ENCODE peak calls at places on chromosomes 2 and 18, in eight cellular contexts. U, T, R, K, L, C, H and N are unnamed samples.

GRCh38 chr2:202149953-202150352 is 76.9 kb downstream of the KIAA2012 start:
- DNase-seq in T (no peak), H (no peak), C (no peak), R (no peak), K (no peak), U (no peak), L (no peak), N (no peak)

GRCh38 chr18:32366586-32367538 is 103.8 kb downstream of the GAREM1 start:
- DNase-seq in U (no peak), K (no peak), T (no peak), R (no peak), C (no peak), H (no peak), L (no peak), N (no peak)

GRCh38 chr2:31222086-31222485 is 4.8 kb upstream of the CAPN14 start:
- DNase-seq in T (no peak), R (no peak), H (no peak), U (no peak), K (no peak), C (no peak), L (no peak), N (no peak)

GRCh38 chr2:236641051-236641450 is 71.4 kb downstream of the ACKR3 start:
- DNase-seq in L (no peak), T (peak; percentile 57), U (no peak), R (no peak), H (no peak), C (peak; percentile 20), K (no peak), N (no peak)

GRCh38 chr2:47776621-47777020 is 6.3 kb upstream of the MSH6 start:
- DNase-seq in L (no peak), U (no peak), K (no peak), R (no peak), H (no peak), C (no peak), T (no peak), N (no peak)

GRCh38 chr2:232839680-232840079 is 30.4 kb upstream of the SNORC start:
- DNase-seq in C (peak; percentile 51), T (peak; percentile 72), R (no peak), H (peak; percentile 64), U (no peak), L (no peak), K (peak; percentile 41), N (no peak)

GRCh38 chr2:216015722-216016464 is 2.5 kb upstream of the MREG start:
- DNase-seq in U (no peak), L (no peak), K (no peak), T (no peak), H (peak; percentile 33), C (no peak), R (peak; percentile 87), N (peak; percentile 46)

GRCh38 chr2:152376385-152376784 is 41.4 kb downstream of the FMNL2 start:
- DNase-seq in K (no peak), R (no peak), T (no peak), L (no peak), U (no peak), H (no peak), C (peak; percentile 48), N (no peak)

GRCh38 chr2:132503621-132504200 is 87.1 kb downstream of the GPR39 start:
- DNase-seq in T (no peak), U (no peak), H (peak; percentile 15), L (no peak), C (no peak), R (no peak), K (no peak), N (no peak)

GRCh38 chr2:102190425-102191107 is 3.7 kb downstream of the IL1RL2 start:
- DNase-seq in C (no peak), T (no peak), K (no peak), L (no peak), H (no peak), U (no peak), R (no peak), N (no peak)

GRCh38 chr2:156340818-156341481 is 8.4 kb upstream of the NR4A2 start:
- DNase-seq in H (peak; percentile 34), L (no peak), C (no peak), U (peak; percentile 64), R (no peak), K (no peak), T (no peak), N (no peak)

GRCh38 chr18:4026542-4026941 is 428.6 kb downstream of the DLGAP1 start:
- DNase-seq in T (no peak), K (no peak), U (no peak), H (no peak), C (no peak), L (no peak), R (no peak), N (no peak)

GRCh38 chr18:79399275-79400081 is 3.7 kb downstream of the NFATC1 start:
- DNase-seq in K (no peak), U (no peak), H (no peak), L (no peak), T (peak; percentile 69), R (no peak), C (no peak), N (no peak)

GRCh38 chr2:226483745-226484619 is 315.6 kb downstream of the IRS1 start:
- DNase-seq in C (no peak), L (no peak), U (peak; percentile 92), T (no peak), R (no peak), K (no peak), H (no peak), N (no peak)

GRCh38 chr2:226489765-226490164 is 309.9 kb downstream of the IRS1 start:
- DNase-seq in C (no peak), T (no peak), U (no peak), K (no peak), R (peak; percentile 7), H (no peak), L (no peak), N (no peak)

GRCh38 chr2:226490172-226490571 is 309.4 kb downstream of the IRS1 start:
- DNase-seq in H (no peak), L (no peak), R (no peak), U (no peak), T (no peak), K (no peak), C (no peak), N (no peak)

GRCh38 chr2:226487573-226487972 is 312.0 kb downstream of the IRS1 start:
- DNase-seq in C (no peak), R (no peak), K (no peak), L (no peak), U (no peak), T (no peak), H (no peak), N (no peak)

DNA sequence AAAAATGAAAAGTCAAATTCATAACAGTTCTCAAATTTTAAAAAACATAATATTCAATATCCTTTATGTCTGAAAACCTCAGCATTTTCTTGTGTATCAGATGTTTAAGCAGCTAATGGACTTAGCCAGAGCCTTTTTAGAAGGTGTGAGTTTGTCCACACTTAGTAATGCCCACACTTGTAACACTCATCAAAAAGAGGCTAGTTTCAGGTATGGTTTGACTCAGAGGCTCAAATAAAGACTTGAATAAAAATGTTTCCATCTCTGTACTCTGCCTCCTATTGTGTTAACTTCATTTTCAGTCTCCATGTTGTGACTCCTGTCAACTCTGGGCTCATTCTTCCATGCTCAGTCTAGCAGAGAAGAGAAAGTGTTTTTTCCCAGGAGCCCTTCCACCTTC is 311.6 kb downstream of the IRS1 start:
- DNase-seq in R (no peak), H (no peak), T (no peak), C (no peak), L (no peak), U (no peak), K (no peak), N (no peak)
- TF ChIP-seq POLR2AphosphoS5 in R (no peak), H (no peak), T (no peak), C (no peak), L (no peak), U (no peak), K (no peak), N (no peak)

GRCh38 chr2:136137982-136138381 is 20.0 kb upstream of the CXCR4 start:
- DNase-seq in C (no peak), R (no peak), L (no peak), U (no peak), K (no peak), T (no peak), H (no peak), N (no peak)

GRCh38 chr2:136136921-136137320 is 19.0 kb upstream of the CXCR4 start:
- DNase-seq in T (no peak), C (no peak), K (no peak), L (no peak), U (no peak), H (no peak), R (no peak), N (no peak)

GRCh38 chr2:136143603-136144451 is 25.9 kb upstream of the CXCR4 start:
- DNase-seq in L (no peak), K (no peak), H (no peak), U (no peak), R (no peak), C (no peak), T (no peak), N (no peak)

GRCh38 chr2:136139601-136140000 is 21.7 kb upstream of the CXCR4 start:
- DNase-seq in H (no peak), T (no peak), C (no peak), U (no peak), L (no peak), R (no peak), K (no peak), N (no peak)

GRCh38 chr2:136141510-136142154 is 23.7 kb upstream of the CXCR4 start:
- DNase-seq in U (no peak), L (no peak), R (no peak), K (no peak), C (no peak), H (no peak), T (no peak), N (no peak)
- TF ChIP-seq POLR2AphosphoS5 in U (no peak), L (no peak), R (no peak), K (no peak), C (no peak), H (no peak), T (no peak), N (no peak)

DNA sequence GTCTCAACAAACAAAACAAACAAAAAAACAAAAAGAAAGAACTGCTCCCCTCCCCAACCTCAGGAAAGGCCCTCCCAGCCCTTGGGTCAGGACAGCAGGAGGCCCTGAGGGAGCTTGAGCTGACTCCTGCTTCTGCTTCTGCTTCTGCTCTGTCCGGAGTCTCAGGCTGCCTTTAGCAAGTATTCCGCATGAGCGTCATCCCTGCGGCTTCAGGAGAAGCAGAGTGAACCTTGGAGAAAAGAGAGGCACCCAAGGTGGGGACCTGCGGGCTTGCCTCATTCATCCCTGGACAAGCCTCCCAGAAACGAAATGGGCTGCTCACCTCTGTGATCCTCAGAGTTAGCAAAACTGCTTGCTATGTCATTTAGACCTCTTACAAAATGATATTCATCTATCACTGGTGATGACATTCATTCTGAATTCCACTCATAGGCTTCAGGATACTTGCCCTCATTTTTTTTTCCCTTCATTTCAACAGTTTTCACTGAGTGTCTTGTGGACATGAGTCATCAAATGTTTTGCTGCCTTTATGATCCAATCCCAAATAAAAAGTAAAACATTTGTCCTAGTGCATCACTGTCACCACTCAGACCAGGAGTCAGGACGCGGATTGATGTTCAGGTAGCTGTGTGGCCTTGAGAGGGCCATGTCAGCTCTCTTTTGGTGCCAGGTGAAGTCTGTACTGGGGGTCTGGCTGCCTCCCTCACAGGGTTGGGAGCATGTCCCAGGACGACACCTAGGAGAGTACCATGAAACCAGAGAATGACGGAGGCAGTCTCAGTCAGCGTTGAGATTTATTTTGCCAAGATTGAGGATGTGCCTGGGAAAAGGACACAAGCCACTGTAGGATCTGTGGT is 51.7 kb downstream of the IMPA2 start:
- DNase-seq in H (no peak), T (peak; percentile 56), U (no peak), C (no peak), K (no peak), L (no peak), R (no peak), N (no peak)
- TF ChIP-seq POLR2AphosphoS5 in H (no peak), T (no peak), U (no peak), C (no peak), K (no peak), L (no peak), R (no peak), N (no peak)

GRCh38 chr18:43846302-43846701 is 569.0 kb upstream of the SYT4 start:
- DNase-seq in R (no peak), H (no peak), K (no peak), U (peak; percentile 67), L (no peak), C (no peak), T (no peak), N (no peak)
- TF ChIP-seq POLR2AphosphoS5 in R (no peak), H (no peak), K (no peak), U (no peak), L (no peak), C (no peak), T (no peak), N (no peak)